ENCODE peak calls at places on chromosomes 3 and 15, in four cellular contexts. One of them, this sample, is unnamed.

GRCh38 chr3:49955636-49956035 is 15.7 kb downstream of the RBM6 start:
- DNase-seq in GM12878: no peak
- DNase-seq in endothelial cell of umbilical vein: no peak
- DNase-seq in A549: no peak
- DNase-seq in this sample: no peak

GRCh38 chr3:68088636-68089035 is 434.2 kb upstream of the SUCLG2 start:
- DNase-seq in GM12878: no peak
- DNase-seq in endothelial cell of umbilical vein: no peak
- DNase-seq in A549: no peak
- DNase-seq in this sample: no peak

GRCh38 chr3:59517448-59517847 is 467.6 kb upstream of the CFAP20DC start:
- DNase-seq in A549: no peak
- DNase-seq in endothelial cell of umbilical vein: no peak
- DNase-seq in GM12878: no peak
- DNase-seq in this sample: no peak

GRCh38 chr3:159844801-159845261 is 143.8 kb upstream of the IL12A start:
- DNase-seq in endothelial cell of umbilical vein: no peak
- DNase-seq in GM12878: no peak
- DNase-seq in A549: no peak
- DNase-seq in this sample: no peak

GRCh38 chr3:134312072-134312872 is 61.6 kb upstream of the RYK start:
- DNase-seq in A549: no peak
- DNase-seq in endothelial cell of umbilical vein: no peak
- DNase-seq in GM12878: no peak
- DNase-seq in this sample: no peak

GRCh38 chr15:77753238-77753873 is 120.6 kb upstream of the LINGO1 start:
- DNase-seq in A549: no peak
- DNase-seq in GM12878: no peak
- DNase-seq in endothelial cell of umbilical vein: peak; percentile 15
- DNase-seq in this sample: peak; percentile 49

GRCh38 chr3:37532168-37532567 is 329.5 kb upstream of the CTDSPL start:
- DNase-seq in GM12878: no peak
- DNase-seq in A549: no peak
- DNase-seq in endothelial cell of umbilical vein: no peak
- DNase-seq in this sample: no peak

GRCh38 chr3:23879485-23879884 is 37.3 kb downstream of the NKIRAS1 start:
- DNase-seq in GM12878: no peak
- DNase-seq in A549: no peak
- DNase-seq in endothelial cell of umbilical vein: no peak
- DNase-seq in this sample: no peak

GRCh38 chr15:73153024-73153423 is 100.8 kb downstream of the NEO1 start:
- DNase-seq in A549: no peak
- DNase-seq in GM12878: no peak
- DNase-seq in endothelial cell of umbilical vein: no peak
- DNase-seq in this sample: no peak

GRCh38 chr3:27380433-27381357 is 11.5 kb upstream of the NEK10 start:
- DNase-seq in GM12878: no peak
- DNase-seq in A549: no peak
- DNase-seq in endothelial cell of umbilical vein: peak; percentile 74
- DNase-seq in this sample: no peak

GRCh38 chr3:101154386-101154785 is 161.2 kb upstream of the ABI3BP start:
- DNase-seq in endothelial cell of umbilical vein: no peak
- DNase-seq in GM12878: no peak
- DNase-seq in A549: no peak
- DNase-seq in this sample: no peak

GRCh38 chr3:169591983-169592644 is 71.4 kb downstream of the MECOM start:
- DNase-seq in GM12878: no peak
- DNase-seq in A549: no peak
- DNase-seq in endothelial cell of umbilical vein: peak; percentile 61
- DNase-seq in this sample: no peak

GRCh38 chr3:149384911-149385321 is 7.5 kb upstream of the TM4SF1 start:
- DNase-seq in GM12878: no peak
- DNase-seq in endothelial cell of umbilical vein: no peak
- DNase-seq in A549: no peak
- DNase-seq in this sample: no peak

GRCh38 chr3:102346897-102347296 is 87.9 kb upstream of the ZPLD1 start:
- DNase-seq in endothelial cell of umbilical vein: no peak
- DNase-seq in A549: no peak
- DNase-seq in GM12878: no peak
- DNase-seq in this sample: no peak

GRCh38 chr3:27431116-27431515 is 53.1 kb downstream of the SLC4A7 start:
- DNase-seq in A549: peak; percentile 23
- DNase-seq in endothelial cell of umbilical vein: peak; percentile 96
- DNase-seq in GM12878: no peak
- DNase-seq in this sample: no peak

GRCh38 chr3:122443090-122443489 is 27.2 kb upstream of the WDR5B start:
- DNase-seq in A549: no peak
- DNase-seq in GM12878: no peak
- DNase-seq in endothelial cell of umbilical vein: no peak
- DNase-seq in this sample: no peak
- TF ChIP-seq MYC in A549: no peak
- TF ChIP-seq MYC in GM12878: no peak
- TF ChIP-seq MYC in endothelial cell of umbilical vein: no peak
- TF ChIP-seq MYC in this sample: no peak

GRCh38 chr3:120848503-120848902 is 59.5 kb upstream of the STXBP5L start:
- DNase-seq in endothelial cell of umbilical vein: no peak
- DNase-seq in A549: no peak
- DNase-seq in GM12878: no peak
- DNase-seq in this sample: no peak
- TF ChIP-seq MYC in endothelial cell of umbilical vein: no peak
- TF ChIP-seq MYC in A549: no peak
- TF ChIP-seq MYC in GM12878: no peak
- TF ChIP-seq MYC in this sample: no peak

GRCh38 chr15:67968564-67969440 is 85.3 kb upstream of the PIAS1 start:
- DNase-seq in GM12878: no peak
- DNase-seq in endothelial cell of umbilical vein: no peak
- DNase-seq in A549: no peak
- DNase-seq in this sample: no peak
- TF ChIP-seq MYC in GM12878: no peak
- TF ChIP-seq MYC in endothelial cell of umbilical vein: no peak
- TF ChIP-seq MYC in A549: no peak
- TF ChIP-seq MYC in this sample: no peak

DNA sequence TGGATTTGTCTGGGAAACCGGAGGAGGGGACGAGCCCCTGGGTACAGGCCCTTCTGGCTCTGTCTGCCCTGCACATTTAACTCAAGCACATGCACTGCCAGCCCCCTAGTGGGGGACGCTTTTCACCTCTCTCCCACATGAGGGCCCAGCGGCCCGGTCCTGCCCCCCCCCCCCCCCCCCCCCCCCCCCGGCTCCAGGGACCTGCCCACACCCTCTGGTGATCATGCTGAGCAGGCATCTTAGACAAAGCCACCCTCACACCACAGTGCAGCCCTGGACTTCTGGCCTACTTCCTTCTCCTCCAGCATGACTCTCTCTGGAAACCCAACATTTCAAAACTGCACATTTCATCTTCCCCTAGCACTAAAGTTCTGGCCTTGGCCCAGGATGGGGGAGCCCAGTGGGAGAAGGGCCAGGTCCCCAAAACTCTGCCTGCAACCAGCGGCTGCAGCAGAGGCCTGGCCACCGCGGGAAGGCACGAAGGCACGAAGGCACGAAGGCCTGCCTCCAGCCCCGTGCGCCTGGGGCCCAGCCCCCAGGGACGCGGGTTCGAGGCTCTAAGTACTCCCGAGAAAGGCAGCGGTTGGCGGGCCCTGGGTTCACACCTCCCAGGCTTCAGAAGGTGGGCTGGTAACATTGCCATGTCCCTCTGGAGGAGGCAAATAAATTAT is 14.1 kb downstream of the KLF15 start:
- DNase-seq in GM12878: no peak
- DNase-seq in endothelial cell of umbilical vein: no peak
- DNase-seq in A549: no peak
- DNase-seq in this sample: peak; percentile 53
- TF ChIP-seq MYC in GM12878: no peak
- TF ChIP-seq MYC in endothelial cell of umbilical vein: no peak
- TF ChIP-seq MYC in A549: no peak
- TF ChIP-seq MYC in this sample: no peak

GRCh38 chr3:86934851-86935250 is 56.1 kb downstream of the VGLL3 start:
- DNase-seq in endothelial cell of umbilical vein: no peak
- DNase-seq in A549: no peak
- DNase-seq in GM12878: no peak
- DNase-seq in this sample: no peak
- TF ChIP-seq MYC in endothelial cell of umbilical vein: no peak
- TF ChIP-seq MYC in A549: no peak
- TF ChIP-seq MYC in GM12878: no peak
- TF ChIP-seq MYC in this sample: no peak

GRCh38 chr15:47331796-47332480 is 385.4 kb upstream of the SEMA6D start:
- DNase-seq in endothelial cell of umbilical vein: no peak
- DNase-seq in GM12878: no peak
- DNase-seq in A549: no peak
- DNase-seq in this sample: no peak
- TF ChIP-seq MYC in endothelial cell of umbilical vein: no peak
- TF ChIP-seq MYC in GM12878: no peak
- TF ChIP-seq MYC in A549: no peak
- TF ChIP-seq MYC in this sample: no peak

This sample was measured in NB4.